ENCODE peak calls at places on chromosomes 7 and 10, in seven cellular contexts. W is IMR-90, R is endodermal cell, A is HepG2, Y is H1, Z is GM23248, K is K562. X is an unnamed sample.

GRCh38 chr7:157278791-157279678 is 57.8 kb upstream of the DNAJB6 start:
- DNase-seq in W (no peak), R (peak), A (no peak), Y (no peak), Z (peak), K (no peak), X (no peak)

GRCh38 chr7:100132126-100132525 is 5.4 kb downstream of the MBLAC1 start:
- DNase-seq in W (no peak), R (no peak), A (no peak), Y (no peak), Z (no peak), K (no peak), X (no peak)

GRCh38 chr7:114370177-114370576 is 44.4 kb upstream of the FOXP2 start:
- DNase-seq in W (no peak), R (no peak), A (no peak), Y (no peak), Z (no peak), K (no peak), X (no peak)

GRCh38 chr10:126640391-126640790 is 30.1 kb downstream of the C10orf90 start:
- DNase-seq in W (no peak), R (no peak), A (no peak), Y (no peak), Z (peak), K (no peak), X (peak)

GRCh38 chr10:62049815-62050626 is 148.5 kb downstream of the ARID5B start:
- DNase-seq in W (no peak), R (no peak), A (no peak), Y (no peak), Z (peak), K (no peak), X (peak)

GRCh38 chr7:70356324-70356797 is 758.1 kb downstream of the AUTS2 start:
- DNase-seq in W (no peak), R (no peak), A (no peak), Y (no peak), Z (no peak), K (no peak), X (no peak)

GRCh38 chr10:37240223-37240622 is 114.8 kb downstream of the ANKRD30A start:
- DNase-seq in W (no peak), R (no peak), A (no peak), Y (no peak), Z (no peak), K (no peak), X (no peak)

GRCh38 chr7:25832456-25832855 is 319.5 kb upstream of the NFE2L3 start:
- DNase-seq in W (no peak), R (no peak), A (peak), Y (no peak), Z (no peak), K (no peak), X (no peak)

GRCh38 chr10:92758594-92758993 is 68.8 kb downstream of the HHEX start:
- DNase-seq in W (no peak), R (no peak), A (peak), Y (no peak), Z (no peak), K (no peak), X (no peak)
- H3K9ac ChIP-seq in W (no peak), R (no peak), A (no peak), Y (no peak), Z (no peak), K (peak), X (no peak)

GRCh38 chr7:27154901-27155815 is 1.3 kb downstream of the HOXA7 start:
- DNase-seq in W (no peak), R (peak), A (no peak), Y (no peak), Z (peak), K (no peak), X (no peak)
- H3K9ac ChIP-seq in W (peak), R (no peak), A (no peak), Y (no peak), Z (peak), K (no peak), X (peak)

GRCh38 chr7:90838799-90839198 is 242.7 kb downstream of the CDK14 start:
- DNase-seq in W (no peak), R (no peak), A (no peak), Y (no peak), Z (no peak), K (no peak), X (no peak)

GRCh38 chr7:90839892-90840291 is 243.8 kb downstream of the CDK14 start:
- DNase-seq in W (no peak), R (no peak), A (no peak), Y (no peak), Z (no peak), K (no peak), X (no peak)

GRCh38 chr7:90843467-90843866 is 247.3 kb downstream of the CDK14 start:
- DNase-seq in W (no peak), R (no peak), A (no peak), Y (no peak), Z (no peak), K (no peak), X (no peak)

GRCh38 chr7:90842430-90842788 is 246.3 kb downstream of the CDK14 start:
- DNase-seq in W (no peak), R (no peak), A (no peak), Y (no peak), Z (no peak), K (no peak), X (no peak)

GRCh38 chr7:90841759-90842429 is 245.8 kb downstream of the CDK14 start:
- DNase-seq in W (no peak), R (no peak), A (no peak), Y (no peak), Z (no peak), K (no peak), X (no peak)
- H3K9ac ChIP-seq in W (no peak), R (no peak), A (no peak), Y (no peak), Z (no peak), K (no peak), X (peak)

DNA sequence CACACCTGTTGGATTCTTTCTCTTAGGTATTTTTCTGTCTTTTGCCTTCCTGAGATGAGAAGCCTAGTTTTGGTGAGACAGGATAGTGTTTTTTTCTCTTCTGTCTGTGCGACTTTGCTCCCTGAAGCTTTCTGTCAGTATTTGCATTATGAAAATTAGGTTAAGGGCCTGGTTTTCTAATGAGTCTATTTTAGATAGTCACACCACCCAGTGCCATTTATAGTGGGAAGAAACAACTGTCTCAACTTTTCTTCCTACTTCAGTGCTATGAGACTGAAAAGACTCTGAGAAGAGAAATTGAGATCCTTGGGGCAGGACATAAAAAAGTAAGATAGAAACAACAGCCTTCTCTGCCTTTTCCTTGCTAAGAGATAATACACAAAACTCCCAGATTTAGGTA is 53.6 kb downstream of the MINPP1 start:
- DNase-seq in W (no peak), R (no peak), A (no peak), Y (no peak), Z (no peak), K (no peak), X (no peak)
- H3K9ac ChIP-seq in W (no peak), R (no peak), A (no peak), Y (no peak), Z (no peak), K (no peak), X (no peak)

DNA sequence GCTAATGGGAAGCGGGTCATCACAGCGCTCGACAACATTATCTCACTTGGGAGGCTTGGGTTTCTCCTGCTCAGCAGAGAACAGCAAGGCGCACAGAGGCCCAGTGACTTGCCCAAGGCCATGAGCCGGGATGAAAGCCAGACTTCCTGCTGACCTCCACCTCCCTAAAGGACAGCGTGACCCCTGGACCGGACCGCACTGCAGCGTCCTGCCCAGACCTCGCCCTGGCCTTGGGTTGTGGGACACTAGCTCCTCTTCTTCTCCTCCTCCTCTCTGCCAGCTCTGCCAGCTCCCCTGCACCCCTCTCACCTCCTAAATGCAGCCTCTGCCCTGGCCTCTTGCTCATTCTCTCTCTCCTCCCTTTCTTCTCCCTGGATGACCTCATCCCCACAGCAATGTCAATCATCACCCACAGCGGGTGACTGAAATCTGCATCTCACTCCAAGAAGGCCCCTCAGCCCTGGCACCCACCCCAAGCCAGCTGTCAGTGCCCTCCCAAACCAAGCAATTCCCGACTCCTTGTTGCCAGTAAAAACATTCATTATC is 19.4 kb downstream of the SPOCK2 start:
- DNase-seq in W (no peak), R (no peak), A (peak), Y (no peak), Z (no peak), K (no peak), X (no peak)
- H3K9ac ChIP-seq in W (no peak), R (no peak), A (peak), Y (no peak), Z (no peak), K (no peak), X (no peak)

DNA sequence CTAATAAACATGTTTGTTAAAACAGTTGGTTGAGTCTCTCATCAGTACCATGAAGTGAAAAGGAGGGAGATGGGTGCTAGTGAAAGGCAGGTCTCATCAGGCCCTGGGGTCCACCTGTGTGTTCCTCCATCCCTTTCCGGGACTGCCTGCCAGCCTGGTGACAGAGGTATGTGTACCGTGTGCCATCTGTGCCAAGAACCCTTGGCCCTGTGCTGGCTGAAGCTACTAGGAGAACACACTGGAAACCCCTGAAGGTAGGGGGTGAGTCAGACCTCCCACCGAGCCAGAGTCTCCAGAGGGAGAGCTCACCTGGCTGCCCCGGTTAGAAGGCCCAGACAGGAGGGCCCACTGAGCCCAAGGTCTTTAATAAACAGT is 2.3 kb downstream of the DDIT4 start:
- DNase-seq in W (no peak), R (no peak), A (no peak), Y (no peak), Z (no peak), K (peak), X (no peak)
- H3K9ac ChIP-seq in W (peak), R (no peak), A (peak), Y (no peak), Z (peak), K (peak), X (peak)

DNA sequence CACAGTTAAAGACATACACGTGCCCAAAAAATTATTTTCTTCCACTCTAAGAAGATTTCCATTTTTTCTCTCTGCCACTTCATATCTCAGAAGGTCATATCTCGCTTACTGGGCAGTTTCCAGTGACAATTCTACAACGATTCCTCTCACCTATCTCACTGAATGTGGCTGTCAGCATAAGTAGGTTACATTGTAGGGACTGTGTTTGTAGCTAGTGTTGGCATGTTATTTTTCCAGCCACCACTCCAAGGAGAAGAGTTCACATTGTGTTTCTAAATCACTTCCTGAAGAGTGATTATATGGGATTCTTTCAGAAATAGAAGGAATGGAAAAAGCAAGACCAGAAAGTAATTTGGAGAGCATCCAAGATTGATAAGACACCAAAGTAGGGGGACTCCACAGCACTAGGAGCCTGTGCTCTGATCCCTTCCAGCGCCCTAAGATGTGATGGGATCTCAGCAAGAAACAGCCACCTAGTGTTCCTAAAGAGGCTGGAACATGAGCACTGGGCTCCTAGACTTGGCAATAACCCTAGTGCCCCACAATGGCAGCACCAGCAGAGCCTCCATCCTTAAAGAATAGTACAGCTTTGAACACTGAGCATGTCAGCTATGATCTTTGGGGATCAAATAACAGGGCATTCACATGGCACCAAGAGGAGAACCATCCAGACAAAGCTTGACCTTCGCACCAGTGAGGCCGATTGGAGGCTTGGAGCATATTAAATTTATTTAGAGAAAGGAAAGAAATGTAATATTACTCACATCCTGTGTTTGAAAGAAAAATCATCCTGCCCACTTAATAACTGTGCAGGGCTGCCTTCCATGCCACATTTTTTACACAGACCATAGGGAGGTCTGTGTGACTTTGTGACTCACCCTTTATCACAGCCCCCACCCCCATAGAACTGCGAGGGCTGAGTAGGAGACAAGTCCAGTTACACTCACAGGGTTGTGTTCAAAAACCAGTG is 51.8 kb downstream of the CAV1 start:
- DNase-seq in W (peak), R (no peak), A (no peak), Y (no peak), Z (peak), K (peak), X (peak)
- H3K9ac ChIP-seq in W (peak), R (no peak), A (no peak), Y (no peak), Z (peak), K (no peak), X (peak)

DNA sequence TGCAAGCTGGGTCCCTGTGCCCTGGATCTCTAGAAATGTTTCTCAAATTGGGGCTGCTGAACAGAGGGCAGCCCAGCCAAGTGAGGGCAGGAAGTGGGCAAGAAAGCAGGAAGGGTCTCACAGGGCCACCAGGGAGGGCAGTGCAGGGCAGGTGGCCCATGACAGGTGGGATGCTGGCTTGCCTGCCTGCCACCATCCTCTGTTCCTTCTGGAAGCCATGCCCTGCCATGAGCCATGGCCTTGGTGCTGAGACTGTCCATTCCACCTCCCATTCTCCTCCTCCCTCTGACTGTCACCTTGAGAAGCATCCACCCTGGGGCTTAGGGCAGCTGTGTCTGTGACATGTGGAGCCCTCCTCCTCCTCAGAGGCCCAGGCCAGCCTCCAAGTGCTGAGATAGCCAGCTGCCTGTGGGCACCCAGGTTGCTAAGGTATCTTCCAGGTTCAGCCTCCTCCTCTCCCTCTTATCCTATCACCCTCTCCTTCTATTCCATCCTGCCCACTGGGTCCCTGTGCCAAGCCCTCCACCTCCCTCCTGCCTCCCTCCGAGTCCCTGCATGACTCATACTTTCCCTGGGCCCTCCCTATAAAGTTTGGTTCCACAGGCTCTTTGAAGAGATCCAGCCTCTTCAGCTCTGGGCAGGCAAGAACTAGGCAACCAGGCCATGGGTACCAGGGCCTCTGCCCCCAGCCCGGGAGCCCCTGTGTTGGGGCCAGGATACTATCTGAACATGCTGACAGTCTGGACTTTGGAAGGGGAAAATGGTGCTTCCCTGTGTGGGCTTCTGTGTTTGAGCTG is 1.3 kb downstream of the VSIR start:
- DNase-seq in W (peak), R (no peak), A (no peak), Y (no peak), Z (peak), K (peak), X (peak)
- H3K9ac ChIP-seq in W (peak), R (no peak), A (no peak), Y (no peak), Z (peak), K (no peak), X (peak)

DNA sequence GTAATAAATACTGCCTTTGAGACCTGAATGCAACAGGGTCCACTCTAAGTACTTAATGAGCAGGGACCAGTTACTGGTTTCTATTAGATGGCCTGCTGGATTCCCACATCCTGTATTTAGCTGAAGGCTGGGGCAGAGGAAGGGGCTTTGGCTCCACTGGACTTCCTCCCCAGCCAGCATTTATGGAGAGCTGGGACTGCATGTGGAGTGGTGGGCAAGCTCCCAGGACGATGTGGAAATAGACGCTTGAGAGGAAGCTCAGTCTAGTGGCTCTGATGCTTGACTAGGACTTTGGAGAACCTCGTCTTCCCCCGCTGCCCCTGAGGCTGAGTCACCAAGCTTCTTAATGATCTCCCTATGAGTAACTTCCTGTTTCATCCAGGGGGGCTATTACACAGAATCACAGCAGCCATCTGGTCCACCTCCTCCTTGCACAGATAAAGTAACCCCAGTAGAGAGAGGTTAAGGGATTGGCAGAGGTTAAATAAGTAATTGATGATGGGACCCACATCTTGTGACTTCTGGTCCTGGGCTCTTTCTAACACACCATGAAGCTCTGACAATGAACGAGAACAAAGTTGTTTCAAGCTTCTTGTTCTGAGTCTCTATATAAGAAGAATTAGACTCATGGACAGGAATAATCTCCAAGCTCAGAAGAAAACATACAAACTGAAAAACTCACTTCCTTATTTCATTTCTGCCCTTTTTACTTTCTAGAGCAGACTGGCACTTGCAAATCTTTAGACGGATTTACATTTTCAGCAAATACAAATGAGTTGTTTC is 126.2 kb downstream of the PRPF18 start:
- DNase-seq in W (peak), R (peak), A (no peak), Y (no peak), Z (peak), K (peak), X (peak)
- H3K9ac ChIP-seq in W (peak), R (no peak), A (no peak), Y (no peak), Z (peak), K (peak), X (peak)